ENCODE peak calls at places on chromosome 1, in four cellular contexts. Q is cardiac muscle cell, K is lung, L is fibroblast of pulmonary artery. D is an unnamed sample.

GRCh38 chr1:45444609-45445131 is 46.3 kb downstream of the TESK2 start:
- DNase-seq in Q (no peak), K (no peak), L (no peak), D (no peak)

GRCh38 chr1:200628223-200628868 is 7.8 kb upstream of the KIF14 start:
- DNase-seq in Q (no peak), K (no peak), L (no peak), D (no peak)

GRCh38 chr1:111535256-111536191 is 32.1 kb upstream of the ADORA3 start:
- DNase-seq in Q (peak), K (no peak), L (peak), D (no peak)

GRCh38 chr1:25544819-25545218 is 1.4 kb downstream of the LDLRAP1 start:
- DNase-seq in Q (no peak), K (peak), L (no peak), D (no peak)

GRCh38 chr1:28147264-28148094 is 29.0 kb downstream of the PTAFR start:
- DNase-seq in Q (no peak), K (no peak), L (no peak), D (no peak)

GRCh38 chr1:202888204-202888506 is 794 bp downstream of the RABIF start:
- DNase-seq in Q (no peak), K (no peak), L (peak), D (no peak)

GRCh38 chr1:155134858-155135415 is 715 bp upstream of the SLC50A1 start:
- DNase-seq in Q (peak), K (peak), L (peak), D (peak)

GRCh38 chr1:17496419-17496818 is 43.1 kb upstream of the ARHGEF10L start:
- DNase-seq in Q (no peak), K (no peak), L (no peak), D (no peak)

GRCh38 chr1:202805886-202806511 is 2.2 kb downstream of the KDM5B start:
- DNase-seq in Q (peak), K (no peak), L (peak), D (no peak)

GRCh38 chr1:56146449-56146848 is 432.9 kb downstream of the PLPP3 start:
- DNase-seq in Q (peak), K (no peak), L (peak), D (no peak)

GRCh38 chr1:25728301-25728935 is 71.6 kb upstream of the SELENON start:
- DNase-seq in Q (no peak), K (no peak), L (no peak), D (no peak)

GRCh38 chr1:109788695-109789521 is 25.2 kb upstream of the EPS8L3 start:
- DNase-seq in Q (no peak), K (no peak), L (no peak), D (no peak)

GRCh38 chr1:220045356-220046051 is 801 bp downstream of the EPRS1 start:
- DNase-seq in Q (no peak), K (no peak), L (no peak), D (no peak)

GRCh38 chr1:165883056-165883455 is 55.6 kb downstream of the UCK2 start:
- DNase-seq in Q (no peak), K (no peak), L (no peak), D (no peak)

GRCh38 chr1:184101116-184101515 is 49.6 kb downstream of the TSEN15 start:
- DNase-seq in Q (no peak), K (no peak), L (no peak), D (no peak)

GRCh38 chr1:111880866-111881837 is 108.3 kb downstream of the KCND3 start:
- DNase-seq in Q (no peak), K (no peak), L (no peak), D (no peak)

GRCh38 chr1:198556969-198557368 is 16.5 kb upstream of the ATP6V1G3 start:
- DNase-seq in Q (no peak), K (peak), L (no peak), D (no peak)

GRCh38 chr1:45583666-45584350 is at the start of gene NASP:
- DNase-seq in Q (peak), K (peak), L (peak), D (peak)

GRCh38 chr1:227261501-227261900 is 56.8 kb downstream of the CDC42BPA start:
- DNase-seq in Q (no peak), K (no peak), L (no peak), D (no peak)

GRCh38 chr1:19305880-19306279 is 6.1 kb downstream of the AKR7A2 start:
- DNase-seq in Q (no peak), K (no peak), L (no peak), D (no peak)

GRCh38 chr1:19308509-19308907 is 3.4 kb downstream of the AKR7A2 start:
- DNase-seq in Q (no peak), K (no peak), L (no peak), D (no peak)

GRCh38 chr1:19309123-19309813 is 2.7 kb downstream of the AKR7A2 start:
- DNase-seq in Q (peak), K (no peak), L (peak), D (no peak)

GRCh38 chr1:19306941-19307340 is 5.0 kb downstream of the AKR7A2 start:
- DNase-seq in Q (no peak), K (no peak), L (no peak), D (no peak)

GRCh38 chr1:19307804-19308508 is 4.0 kb downstream of the AKR7A2 start:
- DNase-seq in Q (no peak), K (no peak), L (no peak), D (no peak)
- H3K4me3 ChIP-seq in Q (no peak), K (no peak), L (no peak), D (no peak)

DNA sequence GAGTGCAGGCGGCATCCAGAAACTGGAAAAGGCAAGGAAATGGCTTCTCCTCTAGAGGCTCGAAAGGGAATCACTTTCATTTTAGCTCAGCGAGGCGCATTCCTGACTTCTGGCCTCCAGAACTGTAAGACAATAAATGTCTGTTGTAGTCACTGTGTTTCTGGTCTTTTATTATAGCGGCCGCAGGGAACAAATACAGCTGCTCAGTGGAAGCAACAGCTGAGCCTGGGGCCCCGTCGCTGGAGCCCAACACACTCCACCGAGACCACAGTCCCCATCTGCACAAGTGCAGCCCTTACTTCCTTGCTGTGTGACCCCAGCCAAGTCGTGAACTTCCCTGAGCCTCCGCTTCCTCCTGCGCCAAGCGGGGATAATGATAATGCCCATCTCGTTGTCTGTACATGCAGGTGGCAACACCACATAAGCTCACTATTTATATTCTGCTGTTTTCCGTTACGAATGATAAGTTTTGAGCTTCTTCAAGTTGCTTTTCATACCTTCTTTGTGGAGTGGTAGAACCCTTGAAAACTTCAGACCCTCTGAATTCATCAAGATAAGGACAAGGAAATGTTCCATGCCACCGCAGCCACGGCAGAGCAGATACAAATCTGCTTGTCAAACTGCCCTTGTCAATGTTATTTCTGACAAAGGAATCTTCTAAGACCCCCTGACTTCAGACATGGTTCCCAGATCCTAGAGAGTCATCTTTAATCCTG is 3.2 kb upstream of the LAPTM5 start:
- DNase-seq in Q (no peak), K (no peak), L (no peak), D (no peak)
- H3K4me3 ChIP-seq in Q (no peak), K (no peak), L (no peak), D (no peak)

DNA sequence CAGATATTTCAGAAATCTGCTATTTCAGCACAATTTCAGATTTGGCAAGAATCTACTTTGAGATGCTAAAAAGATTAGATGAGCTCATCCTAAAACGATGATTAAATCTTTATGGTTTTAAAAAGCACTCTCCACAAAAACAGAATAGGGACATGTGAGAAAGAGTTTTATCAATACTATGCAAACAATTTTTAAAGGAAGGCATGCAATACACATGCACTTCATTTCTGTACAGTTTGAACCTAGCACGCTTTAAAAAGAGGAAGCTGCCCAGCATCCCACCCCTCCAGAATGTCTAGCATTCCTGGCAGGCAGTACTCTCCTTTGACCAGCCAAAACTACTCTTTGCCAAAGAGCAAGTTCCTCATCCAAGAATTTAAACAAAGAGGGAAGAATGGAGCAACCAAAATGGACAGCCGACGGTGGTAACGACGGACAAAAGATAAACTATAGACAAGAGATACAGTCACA is 1.3 kb downstream of the ARHGAP29 start:
- DNase-seq in Q (peak), K (no peak), L (peak), D (no peak)
- H3K4me3 ChIP-seq in Q (peak), K (peak), L (peak), D (peak)

GRCh38 chr1:160521554-160521953 is 1.5 kb downstream of the SLAMF6 start:
- DNase-seq in Q (no peak), K (no peak), L (no peak), D (no peak)
- H3K4me3 ChIP-seq in Q (no peak), K (no peak), L (no peak), D (peak)

GRCh38 chr1:236059011-236059410 is 5.9 kb downstream of the NID1 start:
- DNase-seq in Q (no peak), K (no peak), L (no peak), D (no peak)
- H3K4me3 ChIP-seq in Q (no peak), K (no peak), L (no peak), D (peak)

D was measured in thoracic aorta.